ENCODE peak calls at places on chromosomes 12 and 14, in nine cellular contexts. B is stomach; H is neural progenitor cell; E is HCT116; R is cardiac fibroblast; K is Panc1; M is left ventricle myocardium inferior; Z is hepatocyte; X is CD4-positive, alpha-beta memory T cell. T is an unnamed sample.
A peak's percentile ranks its signal among the peaks of the same experiment; 100 is the strongest.

GRCh38 chr12:47651368-47652254 is 54.2 kb downstream of the RPAP3 start:
- DNase-seq in B (peak; percentile 59), H (peak; percentile 71), E (peak; percentile 3), R (peak; percentile 77), K (peak; percentile 35), M (peak; percentile 31), Z (peak; percentile 81), X (peak; percentile 56), T (peak; percentile 21)

GRCh38 chr14:96083667-96084320 is 44.6 kb downstream of the C14orf132 start:
- DNase-seq in B (peak; percentile 76), H (no peak), E (no peak), R (no peak), K (no peak), M (no peak), Z (no peak), X (no peak), T (no peak)

GRCh38 chr12:76311796-76312195 is 36.4 kb downstream of the BBS10 start:
- DNase-seq in B (no peak), H (no peak), E (no peak), R (peak; percentile 73), K (no peak), M (no peak), Z (no peak), X (no peak), T (no peak)

GRCh38 chr14:35594616-35595015 is 60.7 kb downstream of the INSM2 start:
- DNase-seq in B (no peak), H (no peak), E (no peak), R (peak; percentile 5), K (no peak), M (no peak), Z (no peak), X (no peak), T (no peak)

GRCh38 chr14:72699852-72700257 is 194.0 kb downstream of the DPF3 start:
- DNase-seq in B (no peak), H (no peak), E (no peak), R (peak; percentile 84), K (no peak), M (peak; percentile 42), Z (no peak), X (no peak), T (peak; percentile 51)

GRCh38 chr12:68067762-68068376 is 78.6 kb downstream of the IFNG-AS1 start:
- DNase-seq in B (no peak), H (no peak), E (peak; percentile 6), R (peak; percentile 14), K (no peak), M (no peak), Z (no peak), X (no peak), T (no peak)

GRCh38 chr14:101823511-101824120 is 62.1 kb downstream of the PPP2R5C start:
- DNase-seq in B (peak; percentile 49), H (no peak), E (no peak), R (no peak), K (no peak), M (no peak), Z (no peak), X (peak; percentile 95), T (peak; percentile 42)

GRCh38 chr12:104576178-104576778 is 119.5 kb downstream of the CHST11 start:
- DNase-seq in B (no peak), H (no peak), E (no peak), R (no peak), K (no peak), M (no peak), Z (no peak), X (no peak), T (no peak)

GRCh38 chr12:4894019-4894418 is 15.7 kb upstream of the KCNA1 start:
- DNase-seq in B (no peak), H (no peak), E (no peak), R (no peak), K (no peak), M (no peak), Z (no peak), X (no peak), T (no peak)

GRCh38 chr12:108150436-108150835 is 21.3 kb downstream of the WSCD2 start:
- DNase-seq in B (no peak), H (no peak), E (no peak), R (no peak), K (no peak), M (no peak), Z (no peak), X (no peak), T (no peak)

GRCh38 chr14:28676481-28676880 is 90.1 kb upstream of the FOXG1 start:
- DNase-seq in B (no peak), H (no peak), E (no peak), R (peak; percentile 71), K (peak; percentile 63), M (no peak), Z (peak; percentile 17), X (no peak), T (no peak)

GRCh38 chr12:23585782-23586163 is 363.7 kb downstream of the SOX5 start:
- DNase-seq in B (no peak), H (peak; percentile 2), E (no peak), R (no peak), K (no peak), M (no peak), Z (no peak), X (no peak), T (no peak)

GRCh38 chr14:20698018-20698329 is 9.4 kb downstream of the ANG start:
- DNase-seq in B (no peak), H (no peak), E (no peak), R (no peak), K (no peak), M (no peak), Z (no peak), X (no peak), T (no peak)

GRCh38 chr14:94521375-94522114 is 12.3 kb upstream of the SERPINA12 start:
- DNase-seq in B (no peak), H (no peak), E (no peak), R (no peak), K (no peak), M (no peak), Z (no peak), X (no peak), T (peak; percentile 57)

GRCh38 chr12:109731806-109732205 is 18.2 kb downstream of the FAM222A start:
- DNase-seq in B (peak; percentile 22), H (no peak), E (no peak), R (no peak), K (no peak), M (peak; percentile 1), Z (no peak), X (no peak), T (no peak)

GRCh38 chr12:109084425-109084824 is 8.8 kb downstream of the ALKBH2 start:
- DNase-seq in B (no peak), H (no peak), E (no peak), R (no peak), K (no peak), M (no peak), Z (no peak), X (no peak), T (no peak)

GRCh38 chr14:103540816-103541493 is 12.0 kb downstream of the TRMT61A start:
- DNase-seq in B (no peak), H (no peak), E (no peak), R (no peak), K (no peak), M (no peak), Z (no peak), X (no peak), T (no peak)

GRCh38 chr12:72330291-72330690 is 58.1 kb downstream of the TRHDE start:
- DNase-seq in B (no peak), H (peak; percentile 70), E (no peak), R (no peak), K (no peak), M (no peak), Z (peak; percentile 8), X (no peak), T (no peak)

GRCh38 chr12:70044170-70044569 is 199.1 kb upstream of the CNOT2 start:
- DNase-seq in B (no peak), H (no peak), E (no peak), R (peak; percentile 32), K (no peak), M (no peak), Z (no peak), X (no peak), T (no peak)

DNA sequence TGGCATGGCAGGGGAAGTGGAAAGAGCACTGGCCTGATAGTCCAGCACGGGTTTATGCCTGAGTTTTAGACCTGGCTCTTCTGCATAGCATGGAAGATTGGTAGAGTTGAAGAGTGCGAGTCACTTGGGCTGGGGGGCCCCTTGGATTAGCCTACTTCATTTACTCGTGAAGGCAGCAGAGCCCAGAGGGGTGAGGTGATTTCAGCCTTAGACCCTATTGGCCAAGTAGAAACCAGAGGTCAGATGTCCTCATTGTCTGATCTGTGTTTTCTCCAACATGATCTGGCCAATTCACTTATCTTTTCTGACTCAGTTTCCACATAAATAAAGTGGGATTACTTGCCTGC is 1.9 kb downstream of the PLEKHG3 start:
- DNase-seq in B (no peak), H (no peak), E (no peak), R (no peak), K (no peak), M (no peak), Z (no peak), X (no peak), T (peak; percentile 68)
- H3K4me3 ChIP-seq in B (peak overlapping the region; percentile 93), H (peak overlapping the region; percentile 82), E (peak overlapping the region; percentile 78), R (no peak overlapping the region), K (peak overlapping the region; percentile 76), M (peak overlapping the region; percentile 81), Z (peak overlapping the region; percentile 85), X (peak overlapping the region; percentile 17), T (no peak overlapping the region)

DNA sequence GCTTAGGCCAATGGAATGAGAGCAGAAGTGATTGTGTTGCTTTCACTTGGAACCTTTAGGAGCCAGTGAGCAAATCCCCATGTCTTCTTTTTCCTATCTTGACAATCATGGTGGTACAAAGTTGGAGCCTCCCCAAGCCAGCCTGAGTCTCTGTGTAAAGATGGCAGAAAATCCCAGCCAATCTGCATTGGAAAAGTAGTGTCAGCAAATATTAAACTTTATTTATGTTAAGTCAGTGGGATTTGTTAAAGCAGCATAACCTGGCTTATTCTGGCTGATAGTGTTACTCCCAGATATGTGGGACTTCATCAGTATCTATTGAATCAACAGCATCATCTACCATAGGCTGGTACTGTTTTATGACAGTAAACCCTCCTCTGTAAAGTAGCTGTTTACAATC is 2.2 kb upstream of the NUAK1 start:
- DNase-seq in B (no peak), H (no peak), E (no peak), R (no peak), K (no peak), M (no peak), Z (no peak), X (no peak), T (no peak)
- H3K4me3 ChIP-seq in B (no peak overlapping the region), H (peak overlapping the region; percentile 87), E (no peak overlapping the region), R (no peak overlapping the region), K (peak overlapping the region; percentile 68), M (peak overlapping the region; percentile 95), Z (no peak overlapping the region), X (no peak overlapping the region), T (no peak overlapping the region)

DNA sequence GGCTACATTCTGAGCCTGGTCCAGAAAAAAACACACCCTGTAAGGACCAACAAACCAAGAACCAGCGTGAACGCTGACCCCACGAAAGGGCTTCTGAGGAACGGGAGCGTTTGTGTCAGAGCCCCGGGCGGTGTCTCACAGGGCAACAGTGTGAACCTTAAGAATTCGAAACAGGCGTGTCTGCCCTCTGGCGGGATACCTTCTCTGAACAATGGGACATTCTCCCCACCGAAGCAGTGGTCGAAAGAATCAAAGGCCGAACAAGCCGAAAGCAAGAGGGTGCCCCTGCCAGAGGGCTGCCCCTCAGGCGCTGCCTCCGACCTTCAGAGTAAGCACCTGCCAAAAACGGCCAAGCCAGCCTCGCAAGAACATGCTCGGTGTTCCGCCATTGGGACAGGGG is 7.9 kb downstream of the DACT1 start:
- DNase-seq in B (no peak), H (no peak), E (no peak), R (no peak), K (no peak), M (no peak), Z (no peak), X (no peak), T (no peak)
- H3K4me3 ChIP-seq in B (no peak overlapping the region), H (no peak overlapping the region), E (no peak overlapping the region), R (no peak overlapping the region), K (no peak overlapping the region), M (no peak overlapping the region), Z (no peak overlapping the region), X (no peak overlapping the region), T (no peak overlapping the region)

GRCh38 chr14:56905282-56905681 is 95.0 kb upstream of the OTX2 start:
- DNase-seq in B (no peak), H (no peak), E (no peak), R (no peak), K (no peak), M (no peak), Z (no peak), X (no peak), T (no peak)
- H3K4me3 ChIP-seq in B (no peak overlapping the region), H (no peak overlapping the region), E (no peak overlapping the region), R (no peak overlapping the region), K (no peak overlapping the region), M (no peak overlapping the region), Z (no peak overlapping the region), X (no peak overlapping the region), T (no peak overlapping the region)

T was measured in lower leg skin.